ENCODE peak calls at places on chromosomes 2 and 18, in six cellular contexts. T is heart right ventricle, H is AG04450, U is Peyer's patch, E is aorta, P is heart left ventricle. A is an unnamed sample.

GRCh38 chr2:208820289-208820688 is 413.7 kb downstream of the PTH2R start:
- DNase-seq in E (no peak), H (no peak), T (no peak), P (no peak), U (no peak), A (no peak)

GRCh38 chr18:21762181-21762772 is 21.7 kb downstream of the MIB1 start:
- DNase-seq in P (no peak), U (no peak), H (no peak), T (no peak), E (no peak), A (no peak)

GRCh38 chr2:240233891-240234502 is 93.5 kb upstream of the OTOS start:
- DNase-seq in H (no peak), U (peak; percentile 34), P (peak; percentile 44), E (peak; percentile 75), T (no peak), A (no peak)

GRCh38 chr2:56898986-56899385 is 715.2 kb downstream of the CCDC85A start:
- DNase-seq in T (no peak), E (no peak), H (no peak), U (no peak), P (no peak), A (no peak)

GRCh38 chr2:195319112-195319460 is 337.9 kb upstream of the SLC39A10 start:
- DNase-seq in T (no peak), H (peak; percentile 49), P (no peak), U (no peak), E (no peak), A (no peak)

GRCh38 chr2:128270306-128271185 is 48.1 kb downstream of the HS6ST1 start:
- DNase-seq in H (no peak), E (peak; percentile 66), T (no peak), P (no peak), U (peak; percentile 44), A (no peak)

GRCh38 chr2:222891890-222892289 is 31.1 kb downstream of the ACSL3 start:
- DNase-seq in U (no peak), E (no peak), P (no peak), H (no peak), T (no peak), A (no peak)

GRCh38 chr2:198525196-198525595 is 720.8 kb downstream of the PLCL1 start:
- DNase-seq in T (no peak), H (no peak), P (no peak), E (no peak), U (no peak), A (no peak)

GRCh38 chr2:19541884-19542283 is 183.5 kb upstream of the OSR1 start:
- DNase-seq in P (no peak), T (no peak), H (no peak), U (no peak), E (no peak), A (no peak)

GRCh38 chr2:22035333-22035964 is 911.7 kb downstream of the TDRD15 start:
- DNase-seq in H (no peak), P (peak; percentile 38), E (no peak), T (peak; percentile 12), U (no peak), A (no peak)

GRCh38 chr2:10300997-10301945 is 1.4 kb upstream of the HPCAL1 start:
- DNase-seq in E (peak; percentile 62), U (peak; percentile 70), P (no peak), T (no peak), H (no peak), A (no peak)

GRCh38 chr2:195536863-195537262 is 120.2 kb upstream of the SLC39A10 start:
- DNase-seq in U (no peak), P (no peak), H (no peak), T (no peak), E (no peak), A (no peak)

GRCh38 chr2:127256866-127257265 is 36.8 kb upstream of the CYP27C1 start:
- DNase-seq in P (no peak), E (no peak), H (no peak), T (no peak), U (no peak), A (no peak)

GRCh38 chr2:37005118-37005868 is 39.0 kb upstream of the STRN start:
- DNase-seq in P (no peak), E (no peak), U (no peak), H (no peak), T (no peak), A (no peak)

GRCh38 chr18:60232541-60232940 is 140.0 kb downstream of the MC4R start:
- DNase-seq in P (no peak), E (no peak), T (no peak), U (no peak), H (peak; percentile 21), A (no peak)

GRCh38 chr2:220847587-220847986 is 724.5 kb downstream of the EPHA4 start:
- DNase-seq in E (no peak), U (no peak), T (no peak), H (peak; percentile 59), P (no peak), A (no peak)

GRCh38 chr2:108194409-108195132 is 45.2 kb upstream of the SULT1C3 start:
- DNase-seq in E (no peak), P (no peak), T (no peak), H (no peak), U (no peak), A (no peak)

GRCh38 chr2:108193251-108193650 is 46.5 kb upstream of the SULT1C3 start:
- DNase-seq in H (no peak), T (no peak), P (no peak), E (no peak), U (no peak), A (no peak)

GRCh38 chr2:108184421-108184820 is 55.3 kb upstream of the SULT1C3 start:
- DNase-seq in E (no peak), P (no peak), T (no peak), H (no peak), U (no peak), A (no peak)

GRCh38 chr2:108195133-108195439 is 44.7 kb upstream of the SULT1C3 start:
- DNase-seq in T (no peak), H (no peak), E (no peak), P (no peak), U (no peak), A (no peak)

GRCh38 chr2:108189316-108189715 is 50.5 kb upstream of the SULT1C3 start:
- DNase-seq in H (no peak), P (no peak), T (no peak), E (no peak), U (no peak), A (no peak)
- H3K27ac ChIP-seq in H (no peak overlapping the region), P (no peak overlapping the region), T (no peak overlapping the region), E (no peak overlapping the region), U (no peak overlapping the region), A (no peak overlapping the region)

DNA sequence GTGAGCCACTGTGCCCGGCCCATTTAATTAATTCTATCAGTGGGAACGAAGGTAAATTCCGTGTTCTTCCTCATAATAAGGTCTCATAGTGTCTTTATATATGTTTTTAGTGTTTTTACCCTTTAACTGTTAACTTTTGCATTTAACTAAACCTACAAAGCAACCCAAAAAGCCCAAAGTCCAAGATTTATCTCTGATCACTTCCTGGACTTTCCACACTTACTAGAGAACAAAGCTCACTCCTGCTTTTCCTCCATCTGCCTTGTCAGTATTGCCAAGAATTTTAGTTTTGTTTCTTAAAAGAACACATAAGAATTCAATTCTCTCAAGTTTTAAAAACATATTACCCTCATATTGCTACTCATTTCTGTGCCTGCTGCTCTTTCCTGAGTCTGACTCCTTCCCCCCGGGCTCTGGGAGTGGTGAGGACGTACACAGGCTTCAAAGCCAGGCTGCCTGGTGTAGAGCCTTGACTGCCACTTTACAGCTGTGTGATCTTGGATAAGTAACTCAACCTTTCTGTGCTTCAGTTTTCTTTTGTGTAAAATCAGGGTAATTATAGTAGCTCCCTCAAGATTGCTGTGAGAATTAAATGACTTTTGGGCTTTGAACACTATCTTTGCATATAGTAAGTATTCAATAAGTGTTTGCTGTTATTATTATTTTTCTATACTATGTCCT is 24.9 kb upstream of the GPR155 start:
- DNase-seq in T (no peak), U (no peak), P (no peak), E (no peak), H (no peak), A (no peak)
- H3K9me3 ChIP-seq in T (no peaks in the 10 kb centered on the region), U (no peaks in the 10 kb centered on the region), P (peaks cover 18% of the 10 kb centered on the region), E (peaks cover 2% of the 10 kb centered on the region), H (peaks cover 18% of the 10 kb centered on the region), A (peaks cover 17% of the 10 kb centered on the region)

DNA sequence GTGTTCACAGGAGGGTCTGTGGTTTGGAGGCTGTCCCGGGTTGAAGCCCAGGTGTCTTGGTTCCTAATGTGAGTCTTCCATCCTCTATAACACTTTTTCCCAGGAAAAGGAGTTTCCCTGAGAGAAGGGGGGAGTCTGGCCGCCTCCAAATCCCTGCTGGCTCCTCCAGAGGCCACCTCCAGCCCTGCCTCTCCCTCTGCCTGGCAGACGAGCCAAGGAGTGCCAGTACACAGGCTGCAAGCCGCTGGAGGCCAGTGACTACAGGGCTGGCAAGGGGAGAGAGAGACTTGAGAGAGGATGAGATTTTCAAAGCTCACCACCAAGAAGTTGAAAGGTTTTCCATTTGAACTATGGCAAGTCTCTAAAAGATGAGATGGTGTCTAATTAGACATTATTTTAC is 154.2 kb upstream of the ID2 start:
- DNase-seq in P (no peak), U (no peak), E (no peak), T (no peak), H (no peak), A (no peak)
- H3K27ac ChIP-seq in P (no peak overlapping the region), U (no peak overlapping the region), E (no peak overlapping the region), T (no peak overlapping the region), H (no peak overlapping the region), A (no peak overlapping the region)

DNA sequence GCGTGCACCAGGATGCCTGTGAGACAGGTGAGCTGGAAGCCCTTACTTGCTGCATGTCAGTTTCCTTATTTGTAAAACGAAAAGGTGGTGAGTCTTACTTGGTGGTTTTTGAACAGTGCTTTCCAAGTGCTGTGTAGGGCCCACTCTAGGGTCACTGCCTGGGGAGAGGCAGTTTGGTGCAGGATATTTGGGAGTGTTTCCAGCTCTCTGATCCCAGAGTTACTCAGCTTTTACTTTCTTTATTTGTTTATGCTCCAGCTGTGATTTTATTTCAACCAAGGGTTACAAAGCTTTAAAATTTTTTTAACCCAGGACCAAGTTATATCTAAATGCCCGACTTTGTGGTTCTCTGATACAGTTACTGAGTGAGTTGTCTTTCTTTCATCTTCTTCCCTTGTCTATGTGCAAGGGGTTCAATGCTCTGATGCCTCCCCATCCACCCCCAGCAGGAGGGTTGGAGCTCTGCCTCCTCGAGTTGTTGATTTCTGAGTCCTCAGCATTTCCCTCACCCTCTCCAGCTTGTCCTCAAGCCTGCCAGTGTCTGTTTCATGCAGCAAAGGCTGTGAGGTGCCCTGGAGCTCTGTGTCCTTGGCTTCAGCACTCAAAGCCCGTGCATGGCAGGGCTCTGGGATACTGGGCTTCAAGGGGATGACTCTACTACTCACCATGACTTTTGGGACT is 236.6 kb downstream of the SETBP1 start:
- DNase-seq in E (no peak), P (no peak), H (no peak), T (no peak), U (no peak), A (no peak)
- H3K9me3 ChIP-seq in E (no peaks in the 10 kb centered on the region), P (no peaks in the 10 kb centered on the region), H (no peaks in the 10 kb centered on the region), T (no peaks in the 10 kb centered on the region), U (no peaks in the 10 kb centered on the region), A (no peaks in the 10 kb centered on the region)

A was measured in tibial nerve.